ENCODE peak calls at places on chromosome 6, in five cellular contexts. B is fibroblast of lung, M is Panc1, Q is Peyer's patch, U is heart right ventricle. R is an unnamed sample.

GRCh38 chr6:94736231-94736630 is 841.1 kb upstream of the MANEA start:
- DNase-seq in U (no peak), B (no peak), M (no peak), Q (no peak), R (no peak)

GRCh38 chr6:33586108-33586640 is 6.1 kb upstream of the BAK1 start:
- DNase-seq in B (no peak), U (no peak), Q (no peak), M (no peak), R (no peak)

GRCh38 chr6:158536891-158537798 is 22.7 kb upstream of the TMEM181 start:
- DNase-seq in M (no peak), Q (no peak), U (no peak), B (peak), R (peak)

GRCh38 chr6:145818796-145819195 is 4.2 kb upstream of the FBXO30 start:
- DNase-seq in Q (no peak), U (no peak), B (no peak), M (no peak), R (no peak)

GRCh38 chr6:34549804-34550202 is 6.3 kb downstream of the SPDEF start:
- DNase-seq in U (no peak), Q (no peak), B (no peak), M (no peak), R (no peak)

GRCh38 chr6:16523550-16524379 is 237.5 kb downstream of the ATXN1 start:
- DNase-seq in B (peak), U (peak), M (no peak), Q (no peak), R (peak)

GRCh38 chr6:21610376-21610775 is 16.8 kb downstream of the SOX4 start:
- DNase-seq in Q (no peak), U (no peak), B (no peak), M (no peak), R (no peak)

GRCh38 chr6:72260489-72260888 is 361.4 kb upstream of the KCNQ5 start:
- DNase-seq in Q (no peak), M (no peak), B (peak), U (no peak), R (no peak)

GRCh38 chr6:33343953-33344611 is 26.5 kb upstream of the ZBTB22 start:
- DNase-seq in U (no peak), B (no peak), Q (peak), M (no peak), R (no peak)

GRCh38 chr6:374956-375355 is 16.6 kb upstream of the IRF4 start:
- DNase-seq in U (no peak), M (no peak), B (no peak), Q (no peak), R (no peak)

GRCh38 chr6:52724406-52725121 is 38.7 kb downstream of the GSTA2 start:
- DNase-seq in B (peak), Q (peak), U (peak), M (peak), R (peak)

GRCh38 chr6:3319801-3320200 is 61.1 kb downstream of the PSMG4 start:
- DNase-seq in Q (no peak), B (no peak), U (no peak), M (no peak), R (no peak)

GRCh38 chr6:34671362-34671761 is 25.2 kb downstream of the ILRUN start:
- DNase-seq in B (peak), M (no peak), Q (no peak), U (no peak), R (no peak)

GRCh38 chr6:169528755-169529154 is 173.1 kb downstream of the WDR27 start:
- DNase-seq in Q (no peak), M (no peak), B (no peak), U (no peak), R (no peak)

GRCh38 chr6:143405381-143406154 is 44.9 kb downstream of the ADAT2 start:
- DNase-seq in U (no peak), M (no peak), B (peak), Q (no peak), R (no peak)

GRCh38 chr6:26431258-26432162 is 8.8 kb upstream of the BTN3A3 start:
- DNase-seq in M (no peak), B (no peak), U (no peak), Q (peak), R (peak)

GRCh38 chr6:82169138-82169876 is 78.2 kb downstream of the IBTK start:
- DNase-seq in Q (no peak), B (no peak), M (no peak), U (no peak), R (no peak)

GRCh38 chr6:111462770-111463391 is 20.1 kb downstream of the REV3L start:
- DNase-seq in M (peak), U (no peak), B (peak), Q (no peak), R (no peak)

GRCh38 chr6:111456208-111456607 is 26.8 kb downstream of the REV3L start:
- DNase-seq in M (no peak), Q (no peak), B (peak), U (no peak), R (no peak)

GRCh38 chr6:111464184-111464583 is 18.8 kb downstream of the REV3L start:
- DNase-seq in Q (no peak), M (no peak), B (peak), U (no peak), R (no peak)

GRCh38 chr6:111458670-111459232 is 24.3 kb downstream of the REV3L start:
- DNase-seq in Q (no peak), M (no peak), B (no peak), U (no peak), R (no peak)

DNA sequence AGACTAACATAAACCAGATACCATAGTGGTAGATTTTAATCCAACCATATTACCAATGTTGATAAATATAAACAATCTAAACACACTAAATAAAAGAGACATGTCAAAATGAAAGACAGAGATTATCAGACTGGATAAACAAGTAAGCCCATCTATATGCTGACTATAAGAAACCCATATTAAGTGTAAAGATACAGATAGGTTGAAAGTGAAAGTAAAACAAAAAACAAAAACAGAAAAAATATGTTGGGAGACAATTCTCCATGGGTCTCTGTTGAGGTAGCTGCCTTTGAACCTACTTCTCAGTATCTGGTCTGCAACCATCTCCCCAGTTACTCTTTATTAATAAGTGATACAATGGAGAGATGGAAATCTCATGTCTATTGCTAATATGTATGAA is 21.2 kb downstream of the REV3L start:
- DNase-seq in M (no peak), U (no peak), Q (no peak), B (no peak), R (no peak)
- H3K4me3 ChIP-seq in M (peak), U (no peak), Q (no peak), B (no peak), R (no peak)

DNA sequence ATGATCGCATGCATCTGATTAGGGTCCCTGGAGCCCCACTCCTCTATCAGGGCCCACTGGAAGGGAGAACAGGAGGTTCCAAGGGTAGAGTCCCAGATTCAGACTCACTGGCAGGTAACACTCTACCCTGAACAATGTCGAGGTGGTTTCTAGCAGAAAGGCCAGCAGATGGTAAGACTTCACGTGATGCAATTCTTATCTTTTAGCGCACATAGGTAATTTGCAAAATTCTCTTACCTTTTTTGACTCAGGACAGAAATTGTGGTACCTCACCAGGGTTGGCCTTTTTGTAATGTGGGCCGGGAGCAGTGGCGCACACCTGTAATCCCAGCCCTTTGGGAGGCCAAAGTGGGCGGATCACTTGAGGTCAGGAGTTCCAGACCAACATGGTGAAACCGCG is 228.1 kb upstream of the JARID2 start:
- DNase-seq in M (no peak), Q (no peak), B (no peak), U (no peak), R (no peak)
- H3K4me3 ChIP-seq in M (no peak), Q (no peak), B (no peak), U (peak), R (no peak)

DNA sequence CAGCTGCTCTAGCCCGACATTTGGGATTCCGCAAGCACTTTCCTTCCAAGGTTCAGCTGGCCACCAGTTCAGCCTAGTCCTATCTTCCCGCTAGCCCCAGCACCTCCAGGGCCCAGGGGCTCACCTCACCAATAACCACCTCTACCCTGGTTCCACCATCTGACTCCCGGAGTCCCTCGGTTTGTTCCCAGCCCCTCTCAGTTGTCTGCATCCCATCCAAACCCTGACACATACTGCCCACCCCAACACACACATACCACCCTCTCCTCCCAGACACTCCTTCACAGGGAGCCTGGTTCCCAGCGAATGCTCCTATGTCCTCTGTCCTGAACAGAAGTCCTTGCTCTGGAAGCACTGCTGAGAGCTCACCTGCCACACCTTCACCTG is 418 bp downstream of the TNXB start:
- DNase-seq in Q (no peak), M (no peak), B (no peak), U (no peak), R (no peak)
- H3K4me3 ChIP-seq in Q (peak), M (no peak), B (peak), U (peak), R (no peak)

GRCh38 chr6:28334272-28335039 is 1.5 kb downstream of the ZSCAN31 start:
- DNase-seq in M (no peak), Q (no peak), B (no peak), U (no peak), R (no peak)
- H3K4me3 ChIP-seq in M (peak), Q (no peak), B (no peak), U (peak), R (no peak)

DNA sequence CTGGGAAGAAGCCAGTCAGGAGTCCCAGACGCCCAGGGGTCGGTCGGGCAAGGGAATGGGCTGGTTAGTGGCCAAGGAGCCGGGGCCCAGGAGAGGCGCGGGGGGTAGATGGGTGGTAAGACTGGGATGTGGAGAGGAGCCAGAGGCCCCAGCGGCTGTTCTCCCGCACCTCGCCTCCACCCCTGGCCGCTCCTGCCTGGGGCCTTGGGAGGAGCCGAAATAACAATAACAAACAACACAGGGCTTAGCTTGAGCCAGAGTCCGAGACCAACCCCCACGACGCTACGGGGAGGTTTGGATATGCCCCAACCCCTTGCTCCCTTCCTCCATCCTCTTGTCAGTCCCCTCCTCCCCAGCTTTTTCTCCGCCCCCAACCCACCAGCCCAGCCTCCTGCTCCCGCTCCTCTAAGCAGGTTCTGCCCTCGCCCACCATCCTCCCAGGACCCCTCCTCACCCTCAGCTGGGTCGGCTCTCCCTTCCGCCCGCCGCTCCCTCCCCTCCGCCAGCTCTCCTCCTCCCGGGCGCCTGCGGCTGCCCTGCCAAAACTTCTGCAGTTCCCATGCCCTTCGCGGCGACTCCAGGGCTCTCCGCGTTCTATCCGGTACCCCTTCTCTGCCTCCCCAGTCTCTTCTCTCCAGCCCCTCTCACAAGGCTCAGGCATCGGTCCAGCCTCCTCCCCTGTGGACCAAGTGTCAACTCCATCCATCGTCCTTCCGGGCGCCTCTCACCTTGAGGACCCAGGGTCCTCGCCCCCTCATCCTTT is 1.1 kb downstream of the RNF39 start:
- DNase-seq in B (no peak), U (no peak), Q (no peak), M (no peak), R (no peak)
- H3K4me3 ChIP-seq in B (peak), U (peak), Q (no peak), M (no peak), R (peak)

GRCh38 chr6:47302043-47302442 is 7.7 kb downstream of the TNFRSF21 start:
- DNase-seq in M (no peak), U (no peak), Q (no peak), B (no peak), R (no peak)
- H3K4me3 ChIP-seq in M (no peak), U (no peak), Q (no peak), B (no peak), R (no peak)

GRCh38 chr6:149897855-149898744 is at the start of gene RAET1E:
- DNase-seq in Q (no peak), B (no peak), M (no peak), U (no peak), R (no peak)
- H3K4me3 ChIP-seq in Q (no peak), B (peak), M (peak), U (peak), R (peak)

DNA sequence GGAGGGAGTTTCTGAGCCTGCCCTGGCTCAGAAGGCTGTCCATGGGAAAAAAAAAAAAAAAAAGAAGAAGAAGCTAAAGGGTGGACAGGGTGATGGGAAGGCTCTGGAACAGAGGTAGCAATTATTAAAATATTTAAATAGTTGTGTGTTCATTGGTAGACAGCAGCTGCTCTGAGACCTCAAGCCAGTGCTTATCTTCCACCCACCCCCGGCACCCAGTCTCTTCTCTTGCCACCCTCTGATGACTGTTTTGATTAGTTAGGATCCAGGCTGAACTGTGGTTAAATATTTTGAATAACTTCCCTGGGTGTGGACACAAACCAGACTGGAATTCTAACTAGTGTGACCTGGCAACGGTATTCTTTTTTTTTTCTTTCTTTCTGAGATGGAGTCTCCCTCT is 16.9 kb upstream of the SRSF3 start:
- DNase-seq in Q (no peak), U (no peak), B (peak), M (no peak), R (no peak)
- H3K4me3 ChIP-seq in Q (no peak), U (no peak), B (no peak), M (no peak), R (no peak)

DNA sequence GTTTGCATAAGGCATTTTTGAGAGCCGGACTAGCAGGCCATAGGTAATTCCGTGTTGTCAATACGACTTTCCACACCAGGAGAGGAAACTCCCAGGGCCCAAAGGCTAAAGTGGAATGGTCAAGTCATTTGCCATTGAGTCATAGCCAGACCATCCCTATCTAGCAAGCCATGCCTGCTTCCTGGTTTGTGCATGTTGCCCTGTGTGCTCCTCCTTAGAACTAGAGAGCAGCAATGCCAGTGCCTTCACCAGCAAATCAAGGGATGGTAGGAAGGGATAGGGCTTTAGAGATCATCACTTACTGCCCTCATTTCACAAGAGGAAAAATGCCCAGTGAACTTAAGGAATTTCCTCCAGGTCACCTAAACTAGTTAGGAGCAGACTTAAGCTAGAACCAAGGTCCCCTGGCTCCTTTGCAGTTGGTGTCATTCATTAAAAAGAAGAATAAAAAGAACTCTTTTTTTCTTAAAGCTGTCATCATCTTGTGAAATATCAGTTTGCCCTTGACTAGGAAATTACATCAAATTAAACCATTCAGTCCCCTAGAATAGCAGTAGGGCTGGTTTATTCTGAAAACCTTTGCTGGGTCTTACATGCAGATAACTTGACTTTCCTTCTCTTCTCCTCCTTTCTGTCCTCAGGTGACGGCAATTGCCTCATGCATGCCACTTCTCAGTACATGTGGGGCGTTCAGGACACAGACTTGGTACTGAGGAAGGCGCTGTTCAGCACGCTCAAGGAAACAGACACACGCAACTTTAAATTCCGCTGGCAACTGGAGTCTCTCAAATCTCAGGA is 7.3 kb downstream of the TNFAIP3 start:
- DNase-seq in U (no peak), B (no peak), Q (peak), M (no peak), R (no peak)
- H3K4me3 ChIP-seq in U (no peak), B (no peak), Q (no peak), M (no peak), R (no peak)

DNA sequence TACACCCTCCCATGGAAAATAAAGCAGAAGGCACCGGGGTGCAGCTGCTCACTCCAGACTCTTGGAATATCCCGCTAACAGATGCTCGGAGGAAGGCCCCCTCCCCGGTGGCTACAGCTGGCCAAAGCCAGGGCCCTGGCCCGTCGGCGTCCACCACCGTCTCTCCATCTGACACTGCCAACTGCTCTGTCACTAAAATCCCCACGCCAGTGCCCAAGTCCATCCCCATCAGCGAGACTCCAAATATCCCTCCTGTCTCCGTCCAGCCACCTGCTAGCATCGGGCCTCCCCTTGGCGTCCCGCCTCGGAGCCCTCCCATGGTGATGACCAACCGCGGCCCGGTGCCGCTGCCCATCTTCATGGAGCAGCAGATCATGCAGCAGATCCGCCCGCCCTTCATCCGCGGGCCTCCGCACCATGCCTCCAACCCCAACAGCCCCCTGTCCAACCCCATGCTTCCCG is 143.8 kb downstream of the SOBP start:
- DNase-seq in U (no peak), Q (no peak), B (no peak), M (no peak), R (no peak)
- H3K4me3 ChIP-seq in U (no peak), Q (peak), B (no peak), M (no peak), R (no peak)

R was measured in skeletal muscle cell.